ENCODE peak calls at places on chromosomes 3 and 15, in nine cellular contexts. O, P, H, M, I, S, T, A and X are unnamed samples.

GRCh38 chr3:29279830-29280229 is 1.0 kb upstream of the RBMS3 start:
- DNase-seq in I (no peak), P (no peak), T (no peak), S (no peak), O (no peak), M (no peak), A (no peak), H (no peak), X (no peak)

GRCh38 chr3:140736863-140737460 is 59.1 kb downstream of the TRIM42 start:
- DNase-seq in P (peak; percentile 44), S (no peak), A (peak; percentile 33), I (peak; percentile 72), H (peak; percentile 13), T (peak; percentile 47), M (peak; percentile 11), O (peak; percentile 4), X (no peak)

GRCh38 chr15:67146214-67146613 is 80.8 kb downstream of the SMAD3 start:
- DNase-seq in H (no peak), I (no peak), T (peak; percentile 65), S (no peak), A (no peak), M (no peak), P (peak; percentile 91), O (no peak), X (no peak)

GRCh38 chr3:7669641-7670040 is 808.7 kb downstream of the GRM7 start:
- DNase-seq in T (no peak), S (no peak), P (no peak), H (no peak), A (no peak), M (peak; percentile 5), O (no peak), I (no peak), X (no peak)

GRCh38 chr15:66165856-66166255 is 87.7 kb downstream of the MEGF11 start:
- DNase-seq in S (no peak), P (no peak), H (no peak), M (peak; percentile 18), I (no peak), T (no peak), O (no peak), A (no peak), X (no peak)

GRCh38 chr3:127618891-127619290 is 10.1 kb upstream of the PODXL2 start:
- DNase-seq in A (no peak), T (no peak), M (no peak), S (no peak), H (no peak), I (no peak), O (no peak), P (no peak), X (no peak)

GRCh38 chr3:8739757-8740508 is 6.3 kb downstream of the CAV3 start:
- DNase-seq in A (peak; percentile 17), P (peak; percentile 95), S (no peak), H (no peak), O (no peak), I (no peak), M (no peak), T (no peak), X (no peak)

GRCh38 chr15:99986297-99987118 is 253.3 kb upstream of the LYSMD4 start:
- DNase-seq in S (no peak), O (peak; percentile 3), A (no peak), T (no peak), H (no peak), I (no peak), P (no peak), M (no peak), X (no peak)

GRCh38 chr3:148718982-148719862 is 21.5 kb downstream of the AGTR1 start:
- DNase-seq in T (no peak), M (no peak), H (no peak), I (peak; percentile 35), A (no peak), S (no peak), O (peak; percentile 69), P (peak; percentile 12), X (no peak)

GRCh38 chr15:25869696-25870095 is 6.6 kb upstream of the ATP10A start:
- DNase-seq in I (no peak), H (no peak), A (no peak), T (no peak), S (no peak), M (no peak), P (no peak), O (no peak), X (no peak)

GRCh38 chr3:121748638-121749275 is 784 bp downstream of the GOLGB1 start:
- DNase-seq in T (peak; percentile 58), O (peak; percentile 61), P (peak; percentile 66), A (peak; percentile 61), S (no peak), M (no peak), I (no peak), H (peak; percentile 18), X (no peak)

GRCh38 chr3:47365213-47366153 is 15.3 kb upstream of the PTPN23 start:
- DNase-seq in O (no peak), T (no peak), I (no peak), M (no peak), A (no peak), S (no peak), P (peak; percentile 87), H (no peak), X (no peak)

GRCh38 chr3:63349583-63350177 is 71.6 kb downstream of the SYNPR start:
- DNase-seq in S (no peak), A (peak; percentile 60), T (peak; percentile 31), P (peak; percentile 56), I (peak; percentile 43), H (peak; percentile 20), O (peak; percentile 66), M (peak; percentile 53), X (no peak)

GRCh38 chr3:134650431-134651346 is at the start of gene KY:
- DNase-seq in A (peak; percentile 17), M (peak; percentile 33), S (no peak), H (no peak), I (peak; percentile 73), O (no peak), T (peak; percentile 24), P (peak; percentile 38), X (no peak)

GRCh38 chr3:5217824-5218595 is 30.5 kb downstream of the EDEM1 start:
- DNase-seq in S (no peak), T (peak; percentile 45), H (no peak), I (no peak), M (no peak), O (no peak), P (no peak), A (no peak), X (no peak)

GRCh38 chr3:17730318-17730967 is 12.0 kb downstream of the TBC1D5 start:
- DNase-seq in O (no peak), H (peak; percentile 20), M (peak; percentile 78), S (no peak), T (no peak), I (no peak), P (peak; percentile 87), A (no peak), X (no peak)

GRCh38 chr3:42129014-42129953 is 38.1 kb downstream of the TRAK1 start:
- DNase-seq in S (no peak), P (peak; percentile 41), M (no peak), H (no peak), O (no peak), I (no peak), T (peak; percentile 89), A (no peak), X (no peak)

GRCh38 chr3:78754066-78754743 is 1013.6 kb downstream of the ROBO1 start:
- DNase-seq in O (no peak), P (peak; percentile 47), T (no peak), H (no peak), M (no peak), A (no peak), I (no peak), S (no peak), X (no peak)